ENCODE peak calls at places on chromosomes 4 and X, in four cellular contexts. One of them, this sample, is unnamed.

GRCh38 chrX:38986586-38986985 is 185.3 kb downstream of the MID1IP1 start:
- DNase-seq in HCT116: no peak
- DNase-seq in suprapubic skin: no peak
- DNase-seq in coronary artery: no peak
- DNase-seq in this sample: no peak

GRCh38 chr4:67087897-67088296 is 457.4 kb downstream of the CENPC start:
- DNase-seq in HCT116: peak; percentile 1
- DNase-seq in suprapubic skin: peak; percentile 61
- DNase-seq in coronary artery: no peak
- DNase-seq in this sample: peak; percentile 35

GRCh38 chr4:39335566-39335965 is 30.6 kb downstream of the RFC1 start:
- DNase-seq in HCT116: no peak
- DNase-seq in suprapubic skin: no peak
- DNase-seq in coronary artery: no peak
- DNase-seq in this sample: no peak

GRCh38 chr4:132592340-132592739 is 556.8 kb upstream of the PCDH10 start:
- DNase-seq in HCT116: no peak
- DNase-seq in suprapubic skin: no peak
- DNase-seq in coronary artery: no peak
- DNase-seq in this sample: no peak

GRCh38 chr4:112085156-112086035 is 59.9 kb upstream of the FAM241A start:
- DNase-seq in HCT116: no peak
- DNase-seq in suprapubic skin: no peak
- DNase-seq in coronary artery: no peak
- DNase-seq in this sample: no peak

GRCh38 chr4:121701263-121701662 is 4.5 kb upstream of the ANXA5 start:
- DNase-seq in HCT116: no peak
- DNase-seq in suprapubic skin: no peak
- DNase-seq in coronary artery: no peak
- DNase-seq in this sample: no peak

GRCh38 chr4:144654161-144654560 is 8.2 kb downstream of the HHIP start:
- DNase-seq in HCT116: no peak
- DNase-seq in suprapubic skin: no peak
- DNase-seq in coronary artery: no peak
- DNase-seq in this sample: no peak

GRCh38 chr4:105329081-105329480 is 144.8 kb downstream of the PPA2 start:
- DNase-seq in HCT116: no peak
- DNase-seq in suprapubic skin: no peak
- DNase-seq in coronary artery: no peak
- DNase-seq in this sample: no peak

GRCh38 chr4:25879091-25879584 is 16.4 kb upstream of the SEL1L3 start:
- DNase-seq in HCT116: no peak
- DNase-seq in suprapubic skin: no peak
- DNase-seq in coronary artery: no peak
- DNase-seq in this sample: no peak

GRCh38 chr4:22850055-22850454 is 157.3 kb downstream of the GBA3 start:
- DNase-seq in HCT116: no peak
- DNase-seq in suprapubic skin: no peak
- DNase-seq in coronary artery: no peak
- DNase-seq in this sample: no peak

GRCh38 chr4:87118826-87119225 is 101.6 kb downstream of the KLHL8 start:
- DNase-seq in HCT116: no peak
- DNase-seq in suprapubic skin: no peak
- DNase-seq in coronary artery: no peak
- DNase-seq in this sample: peak; percentile 51

GRCh38 chrX:33149085-33149484 is 62.3 kb downstream of the DMD start:
- DNase-seq in HCT116: no peak
- DNase-seq in suprapubic skin: no peak
- DNase-seq in coronary artery: no peak
- DNase-seq in this sample: no peak

GRCh38 chr4:2484993-2485392 is 16.1 kb downstream of the RNF4 start:
- DNase-seq in HCT116: no peak
- DNase-seq in suprapubic skin: peak; percentile 75
- DNase-seq in coronary artery: no peak
- DNase-seq in this sample: peak; percentile 43

GRCh38 chr4:7041851-7042696 is 1.1 kb upstream of the TADA2B start:
- DNase-seq in HCT116: no peak
- DNase-seq in suprapubic skin: peak; percentile 82
- DNase-seq in coronary artery: no peak
- DNase-seq in this sample: peak; percentile 24

GRCh38 chr4:2570551-2571222 is 34.2 kb downstream of the FAM193A start:
- DNase-seq in HCT116: no peak
- DNase-seq in suprapubic skin: no peak
- DNase-seq in coronary artery: no peak
- DNase-seq in this sample: no peak

GRCh38 chrX:45614853-45615252 is 414.2 kb upstream of the DIPK2B start:
- DNase-seq in HCT116: no peak
- DNase-seq in suprapubic skin: no peak
- DNase-seq in coronary artery: no peak
- DNase-seq in this sample: no peak

GRCh38 chrX:22542641-22543040 is 269.9 kb downstream of the CBLL2 start:
- DNase-seq in HCT116: no peak
- DNase-seq in suprapubic skin: no peak
- DNase-seq in coronary artery: no peak
- DNase-seq in this sample: no peak

GRCh38 chr4:112514449-112515277 is 1.3 kb downstream of the NEUROG2 start:
- DNase-seq in HCT116: no peak
- DNase-seq in suprapubic skin: no peak
- DNase-seq in coronary artery: no peak
- DNase-seq in this sample: peak; percentile 42

GRCh38 chr4:101865501-101866062 is 75.1 kb downstream of the BANK1 start:
- DNase-seq in HCT116: no peak
- DNase-seq in suprapubic skin: no peak
- DNase-seq in coronary artery: no peak
- DNase-seq in this sample: no peak

GRCh38 chr4:26076000-26076587 is 162.1 kb downstream of the SMIM20 start:
- DNase-seq in HCT116: no peak
- DNase-seq in suprapubic skin: no peak
- DNase-seq in coronary artery: no peak
- DNase-seq in this sample: no peak

GRCh38 chr4:17787315-17787714 is 5.9 kb upstream of the FAM184B start:
- DNase-seq in HCT116: no peak
- DNase-seq in suprapubic skin: no peak
- DNase-seq in coronary artery: no peak
- DNase-seq in this sample: no peak

GRCh38 chrX:154809939-154810665 is 4.8 kb upstream of the MPP1 start:
- DNase-seq in HCT116: no peak
- DNase-seq in suprapubic skin: no peak
- DNase-seq in coronary artery: no peak
- DNase-seq in this sample: no peak

GRCh38 chr4:44326716-44327115 is 121.9 kb downstream of the KCTD8 start:
- DNase-seq in HCT116: no peak
- DNase-seq in suprapubic skin: no peak
- DNase-seq in coronary artery: no peak
- DNase-seq in this sample: no peak

GRCh38 chr4:188387134-188387791 is 248.0 kb downstream of the TRIML1 start:
- DNase-seq in HCT116: no peak
- DNase-seq in suprapubic skin: no peak
- DNase-seq in coronary artery: no peak
- DNase-seq in this sample: no peak

GRCh38 chr4:180377741-180378140 is 1865.5 kb upstream of the TENM3 start:
- DNase-seq in HCT116: no peak
- DNase-seq in suprapubic skin: no peak
- DNase-seq in coronary artery: no peak
- DNase-seq in this sample: no peak

GRCh38 chr4:180380733-180381132 is 1862.5 kb upstream of the TENM3 start:
- DNase-seq in HCT116: peak; percentile 79
- DNase-seq in suprapubic skin: no peak
- DNase-seq in coronary artery: no peak
- DNase-seq in this sample: no peak
- TF ChIP-seq CTCF in HCT116: no peak
- TF ChIP-seq CTCF in suprapubic skin: no peak
- TF ChIP-seq CTCF in coronary artery: no peak
- TF ChIP-seq CTCF in this sample: no peak

GRCh38 chr4:99729186-99729585 is 71.6 kb upstream of the C4orf54 start:
- DNase-seq in HCT116: no peak
- DNase-seq in suprapubic skin: no peak
- DNase-seq in coronary artery: no peak
- DNase-seq in this sample: no peak

GRCh38 chr4:99722006-99722405 is 64.4 kb upstream of the C4orf54 start:
- DNase-seq in HCT116: no peak
- DNase-seq in suprapubic skin: no peak
- DNase-seq in coronary artery: no peak
- DNase-seq in this sample: peak; percentile 24

GRCh38 chr4:99722662-99723061 is 65.0 kb upstream of the C4orf54 start:
- DNase-seq in HCT116: no peak
- DNase-seq in suprapubic skin: no peak
- DNase-seq in coronary artery: no peak
- DNase-seq in this sample: no peak

GRCh38 chr4:99720206-99720605 is 62.6 kb upstream of the C4orf54 start:
- DNase-seq in HCT116: no peak
- DNase-seq in suprapubic skin: no peak
- DNase-seq in coronary artery: no peak
- DNase-seq in this sample: no peak

DNA sequence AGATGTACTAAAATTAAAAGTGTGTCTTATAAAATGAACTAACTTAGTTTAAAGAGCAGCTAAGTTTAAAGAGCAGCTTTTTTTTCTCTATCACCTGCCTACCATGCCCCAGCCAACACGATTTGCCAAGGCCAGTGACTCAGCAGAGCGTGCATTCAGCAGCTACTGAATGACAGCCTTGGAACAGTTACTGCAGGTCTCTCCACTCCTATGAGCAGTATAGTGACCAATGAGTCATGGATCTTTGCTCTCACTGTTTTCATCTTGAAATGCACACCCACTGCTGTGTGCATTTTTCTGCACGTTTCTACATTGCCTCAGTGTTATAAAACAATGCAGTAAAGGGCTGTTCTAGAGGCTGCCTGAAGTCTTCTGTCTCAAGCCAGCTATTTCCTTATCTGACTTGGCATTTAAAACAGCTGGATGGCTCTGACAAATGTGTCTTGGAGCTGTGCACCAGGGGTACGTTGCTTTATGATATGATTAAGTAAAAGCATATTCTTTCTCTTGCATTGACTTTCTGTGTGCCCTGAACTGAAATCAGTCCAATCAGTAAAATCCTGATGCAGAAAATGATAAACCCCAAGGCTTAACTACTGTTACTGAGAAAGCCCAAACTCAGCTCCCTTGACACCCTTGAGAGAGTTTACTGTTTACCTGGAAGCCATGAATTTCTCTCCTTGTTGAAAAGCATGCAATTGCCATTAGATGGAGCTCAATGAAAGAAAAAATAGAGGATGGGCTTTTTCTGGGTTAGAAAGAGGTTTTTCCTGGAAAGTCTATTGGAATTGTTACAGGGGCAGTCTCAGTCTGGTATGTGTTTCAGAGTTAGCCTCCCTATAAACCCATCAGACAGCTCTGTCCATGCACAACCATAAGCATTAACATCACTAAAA is 66.2 kb upstream of the C4orf54 start:
- DNase-seq in HCT116: peak; percentile 10
- DNase-seq in suprapubic skin: no peak
- DNase-seq in coronary artery: no peak
- DNase-seq in this sample: peak; percentile 8
- TF ChIP-seq CTCF in HCT116: no peak
- TF ChIP-seq CTCF in suprapubic skin: no peak
- TF ChIP-seq CTCF in coronary artery: no peak
- TF ChIP-seq CTCF in this sample: no peak

GRCh38 chrX:37060999-37061398 is 52.8 kb downstream of the FAM47C start:
- DNase-seq in HCT116: peak; percentile 26
- DNase-seq in suprapubic skin: no peak
- DNase-seq in coronary artery: no peak
- DNase-seq in this sample: peak; percentile 73
- TF ChIP-seq CTCF in HCT116: peak; percentile 18
- TF ChIP-seq CTCF in suprapubic skin: no peak
- TF ChIP-seq CTCF in coronary artery: peak; percentile 25
- TF ChIP-seq CTCF in this sample: peak; percentile 72

GRCh38 chr4:60863442-60863841 is 336.7 kb upstream of the ADGRL3 start:
- DNase-seq in HCT116: no peak
- DNase-seq in suprapubic skin: no peak
- DNase-seq in coronary artery: no peak
- DNase-seq in this sample: no peak

GRCh38 chr4:60868232-60868960 is 331.7 kb upstream of the ADGRL3 start:
- DNase-seq in HCT116: no peak
- DNase-seq in suprapubic skin: no peak
- DNase-seq in coronary artery: no peak
- DNase-seq in this sample: no peak

GRCh38 chr4:60865238-60865637 is 334.9 kb upstream of the ADGRL3 start:
- DNase-seq in HCT116: no peak
- DNase-seq in suprapubic skin: no peak
- DNase-seq in coronary artery: no peak
- DNase-seq in this sample: no peak
- TF ChIP-seq CTCF in HCT116: no peak
- TF ChIP-seq CTCF in suprapubic skin: no peak
- TF ChIP-seq CTCF in coronary artery: no peak
- TF ChIP-seq CTCF in this sample: no peak

DNA sequence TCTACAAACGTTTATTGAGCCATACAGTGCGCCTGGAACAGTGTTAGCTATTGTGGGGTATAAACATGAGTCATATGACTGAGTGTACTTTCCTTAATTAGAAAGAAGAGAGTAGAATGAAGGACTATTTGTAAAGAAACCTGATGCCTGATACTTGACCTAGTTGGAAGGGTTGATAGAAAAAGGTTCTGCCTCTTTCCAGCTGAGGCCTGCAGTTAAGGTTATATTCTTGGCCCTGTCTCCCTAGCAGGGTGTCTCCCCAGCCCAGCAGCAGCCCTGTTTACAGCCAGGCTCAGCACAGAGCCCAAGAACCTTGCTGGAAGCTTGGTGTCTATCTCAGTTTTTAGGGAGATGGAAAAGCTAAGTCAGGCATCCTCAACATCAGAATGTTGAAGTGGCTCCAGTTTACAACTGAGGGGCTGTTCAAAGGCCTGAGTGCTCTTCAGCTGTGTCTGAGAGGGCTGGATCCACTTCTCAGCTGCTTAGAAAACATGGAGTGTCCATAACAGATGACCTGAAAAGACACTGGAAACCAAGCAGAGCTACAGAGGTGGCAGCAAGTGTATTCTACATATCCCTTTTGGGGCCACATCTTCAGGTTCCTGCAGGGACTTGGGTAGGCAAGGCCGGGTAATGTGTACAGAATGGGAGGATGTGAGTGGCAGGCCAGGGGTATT is 21.6 kb downstream of the NYX start:
- DNase-seq in HCT116: no peak
- DNase-seq in suprapubic skin: no peak
- DNase-seq in coronary artery: no peak
- DNase-seq in this sample: no peak
- TF ChIP-seq CTCF in HCT116: no peak
- TF ChIP-seq CTCF in suprapubic skin: no peak
- TF ChIP-seq CTCF in coronary artery: no peak
- TF ChIP-seq CTCF in this sample: no peak

GRCh38 chr4:28686618-28687017 is 1826.0 kb downstream of the STIM2 start:
- DNase-seq in HCT116: peak; percentile 58
- DNase-seq in suprapubic skin: no peak
- DNase-seq in coronary artery: no peak
- DNase-seq in this sample: peak; percentile 77
- TF ChIP-seq CTCF in HCT116: peak; percentile 31
- TF ChIP-seq CTCF in suprapubic skin: no peak
- TF ChIP-seq CTCF in coronary artery: no peak
- TF ChIP-seq CTCF in this sample: peak; percentile 73

This sample was measured in A673.